ENCODE peak calls at places on chromosomes 3 and 15, in five cellular contexts. V, P, M, T and Y are unnamed samples.

GRCh38 chr3:46504780-46505179 is 7.0 kb downstream of the RTP3 start:
- DNase-seq in V (no peak), P (no peak), M (no peak), T (no peak), Y (peak; percentile 66)

GRCh38 chr15:57259511-57260143 is 116.7 kb upstream of the CGNL1 start:
- DNase-seq in V (no peak), P (no peak), M (no peak), T (peak; percentile 29), Y (no peak)

GRCh38 chr3:100316656-100317069 is 17.9 kb upstream of the NIT2 start:
- DNase-seq in V (no peak), P (peak; percentile 64), M (peak; percentile 64), T (no peak), Y (peak; percentile 77)

GRCh38 chr3:50251220-50251619 is 15.2 kb downstream of the GNAI2 start:
- DNase-seq in V (no peak), P (no peak), M (peak; percentile 65), T (no peak), Y (peak; percentile 78)

GRCh38 chr15:78298983-78299301 is 467 bp downstream of the SKIC8 start:
- DNase-seq in V (no peak), P (no peak), M (no peak), T (no peak), Y (peak; percentile 78)

GRCh38 chr15:77033417-77033728 is 37.5 kb downstream of the TSPAN3 start:
- DNase-seq in V (no peak), P (no peak), M (no peak), T (no peak), Y (no peak)

GRCh38 chr3:155737844-155738460 is 6.9 kb downstream of the PLCH1 start:
- DNase-seq in V (no peak), P (no peak), M (no peak), T (peak; percentile 76), Y (no peak)

GRCh38 chr3:107416138-107416537 is 38.9 kb downstream of the CCDC54 start:
- DNase-seq in V (no peak), P (no peak), M (no peak), T (no peak), Y (no peak)

GRCh38 chr3:133444071-133444774 is 44.4 kb downstream of the BFSP2 start:
- DNase-seq in V (no peak), P (no peak), M (no peak), T (peak; percentile 29), Y (no peak)

GRCh38 chr3:52843881-52844280 is 9.1 kb upstream of the MUSTN1 start:
- DNase-seq in V (no peak), P (no peak), M (no peak), T (no peak), Y (no peak)

GRCh38 chr3:52843116-52843865 is 8.5 kb upstream of the MUSTN1 start:
- DNase-seq in V (no peak), P (no peak), M (no peak), T (no peak), Y (no peak)

GRCh38 chr3:52845157-52845556 is 10.3 kb upstream of the MUSTN1 start:
- DNase-seq in V (peak; percentile 59), P (no peak), M (no peak), T (peak; percentile 40), Y (no peak)

GRCh38 chr3:52845691-52846426 is 11.0 kb upstream of the MUSTN1 start:
- DNase-seq in V (no peak), P (no peak), M (no peak), T (no peak), Y (peak; percentile 38)

DNA sequence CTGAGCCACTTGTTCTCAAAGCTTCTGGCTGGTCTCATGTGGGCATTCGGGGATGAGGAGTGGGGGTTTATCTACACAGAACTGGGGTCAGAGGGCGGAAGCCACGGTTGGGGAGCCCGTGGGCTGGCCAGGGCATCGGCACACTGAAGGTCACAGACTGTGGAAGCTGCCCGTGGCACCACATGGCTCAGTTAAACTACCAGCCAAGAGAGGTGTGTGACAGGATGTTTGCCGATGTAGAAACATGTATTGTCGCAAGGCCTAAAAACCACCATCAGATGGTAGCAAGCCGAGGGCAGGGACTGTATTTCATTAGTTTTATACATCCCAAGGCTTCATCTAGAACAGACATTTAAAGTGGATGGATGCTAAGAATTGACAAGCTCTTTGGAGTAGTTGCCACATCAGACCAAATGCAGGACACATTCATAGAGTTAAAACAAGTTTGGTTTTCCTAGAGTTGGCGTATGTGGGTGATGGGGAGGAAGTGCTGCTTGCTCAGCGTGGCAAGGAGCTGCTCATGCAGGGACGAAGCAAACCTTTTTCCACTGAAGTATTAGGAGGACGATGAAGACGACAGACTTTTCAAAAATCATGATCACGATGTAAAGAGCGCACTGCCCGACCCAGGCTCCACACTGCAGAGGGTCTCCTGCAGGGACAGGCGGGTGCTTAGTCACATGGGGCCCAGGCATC is 9.6 kb upstream of the MUSTN1 start:
- DNase-seq in V (no peak), P (no peak), M (no peak), T (no peak), Y (no peak)
- TF ChIP-seq POLR2A in V (no peak), P (no peak), M (no peak), T (no peak), Y (no peak)

GRCh38 chr15:68444336-68444735 is 12.4 kb upstream of the ITGA11 start:
- DNase-seq in V (no peak), P (no peak), M (no peak), T (no peak), Y (no peak)
- TF ChIP-seq POLR2A in V (no peak), P (no peak), M (no peak), T (no peak), Y (no peak)

DNA sequence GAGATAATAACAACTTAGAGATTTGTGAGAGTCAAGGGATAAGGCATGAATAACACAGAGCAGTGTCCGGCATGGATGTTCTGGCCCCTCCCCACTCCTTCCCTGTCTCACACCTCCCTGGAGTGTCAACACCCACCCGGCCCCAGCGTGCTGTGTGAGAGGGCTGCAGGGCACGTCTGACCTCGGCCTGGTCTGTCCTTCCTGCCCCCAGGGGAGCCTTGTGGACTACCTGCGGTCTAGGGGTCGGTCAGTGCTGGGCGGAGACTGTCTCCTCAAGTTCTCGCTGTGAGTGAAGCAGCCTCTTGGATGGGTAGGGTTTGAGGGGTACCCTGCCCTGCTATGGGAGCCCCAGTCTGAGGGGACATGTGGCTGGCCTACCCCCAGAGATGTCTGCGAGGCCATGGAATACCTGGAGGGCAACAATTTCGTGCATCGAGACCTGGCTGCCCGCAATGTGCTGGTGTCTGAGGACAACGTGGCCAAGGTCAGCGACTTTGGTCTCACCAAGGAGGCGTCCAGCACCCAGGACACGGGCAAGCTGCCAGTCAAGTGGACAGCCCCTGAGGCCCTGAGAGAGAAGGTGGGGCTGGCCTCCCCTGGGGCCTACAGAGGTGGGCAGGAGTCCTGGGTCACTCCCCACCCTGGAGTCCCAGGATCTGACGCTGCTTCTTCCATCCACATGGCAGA is 11.2 kb upstream of the LMAN1L start:
- DNase-seq in V (no peak), P (no peak), M (no peak), T (no peak), Y (no peak)
- TF ChIP-seq POLR2A in V (no peak), P (no peak), M (no peak), T (no peak), Y (no peak)

GRCh38 chr15:31377030-31377429 is 50.4 kb downstream of the KLF13 start:
- DNase-seq in V (no peak), P (no peak), M (no peak), T (peak; percentile 77), Y (no peak)
- TF ChIP-seq POLR2A in V (no peak), P (no peak), M (no peak), T (peak; percentile 10), Y (no peak)

DNA sequence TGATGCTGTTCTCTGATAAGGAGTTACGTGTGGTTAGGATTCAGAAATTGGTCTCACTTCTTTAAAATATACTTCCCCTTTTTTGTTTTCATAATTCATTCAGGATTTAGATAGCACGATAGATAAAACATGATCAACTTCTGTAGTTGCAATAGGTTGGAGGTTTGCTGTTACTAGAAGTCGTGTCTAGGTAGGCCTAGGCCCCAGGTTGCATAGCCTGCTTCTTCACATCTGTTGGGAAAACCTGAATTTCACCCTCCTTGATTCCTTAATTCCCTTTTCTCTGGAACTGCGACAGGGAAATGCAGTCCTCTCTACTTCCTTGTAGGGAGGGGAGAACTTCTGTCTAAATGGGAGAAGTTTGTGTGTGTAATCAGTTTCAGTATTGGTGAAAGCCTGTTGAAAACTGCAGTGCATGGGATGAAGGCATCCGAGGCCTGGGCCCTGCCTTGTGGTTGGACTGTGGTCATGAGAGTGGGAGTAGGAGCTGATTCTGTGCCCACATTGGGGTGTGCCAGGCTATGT is 33.3 kb downstream of the GPR171 start:
- DNase-seq in V (peak; percentile 40), P (no peak), M (no peak), T (peak; percentile 32), Y (no peak)
- TF ChIP-seq POLR2A in V (no peak), P (no peak), M (no peak), T (no peak), Y (no peak)

GRCh38 chr3:32500225-32500624 is 2.4 kb downstream of the CMTM6 start:
- DNase-seq in V (no peak), P (no peak), M (peak; percentile 39), T (no peak), Y (no peak)

GRCh38 chr3:32502944-32503286 is 263 bp upstream of the CMTM6 start:
- DNase-seq in V (no peak), P (no peak), M (no peak), T (no peak), Y (no peak)

GRCh38 chr3:32500880-32501784 is 1.5 kb downstream of the CMTM6 start:
- DNase-seq in V (no peak), P (no peak), M (no peak), T (no peak), Y (peak; percentile 42)

GRCh38 chr3:32501785-32502088 is 915 bp downstream of the CMTM6 start:
- DNase-seq in V (no peak), P (no peak), M (no peak), T (no peak), Y (no peak)

DNA sequence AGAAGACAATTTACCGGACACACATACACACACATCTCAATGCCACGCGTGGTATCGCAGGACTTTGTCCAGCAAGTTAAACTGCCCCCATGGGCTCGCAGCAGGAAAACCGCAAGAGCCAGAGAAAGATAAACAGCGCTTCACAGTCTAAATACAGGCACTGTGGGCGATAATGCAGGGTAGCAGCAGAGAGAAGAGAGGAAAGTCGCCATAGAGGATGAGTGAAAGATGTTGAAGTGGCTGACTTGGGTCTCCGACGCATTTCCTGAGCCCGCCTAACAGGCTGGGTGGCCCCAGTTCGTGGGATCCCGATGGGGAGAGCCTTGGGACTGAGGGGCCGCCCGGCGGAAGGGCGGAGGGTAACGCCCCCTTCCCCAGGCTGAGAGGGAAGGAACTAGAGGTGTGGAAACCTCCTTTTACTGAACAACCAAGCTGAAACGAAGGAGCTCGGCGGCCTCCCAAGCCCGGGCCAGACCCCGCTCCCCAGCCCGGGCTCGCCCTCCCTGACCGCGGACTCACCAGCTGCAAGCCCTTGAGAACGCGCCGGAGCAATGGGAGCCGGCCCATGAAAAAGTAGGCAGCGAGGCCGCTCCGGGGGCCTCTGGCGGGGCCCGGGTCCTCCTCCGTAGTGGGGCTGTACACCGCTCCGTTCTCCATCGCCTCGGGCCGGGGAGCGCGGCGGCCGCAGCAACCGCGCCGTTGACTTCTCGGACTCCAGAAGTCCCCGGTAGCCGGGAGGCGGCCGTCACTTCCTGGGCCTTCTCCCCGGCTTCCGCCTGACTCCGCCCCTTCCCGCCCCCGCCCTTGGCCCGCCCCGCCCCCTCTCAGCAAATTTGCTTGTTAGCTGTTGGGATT is at the start of gene CMTM6:
- DNase-seq in V (peak; percentile 87), P (peak; percentile 86), M (peak; percentile 78), T (peak; percentile 87), Y (peak; percentile 86)
- TF ChIP-seq POLR2A in V (peak; percentile 53), P (peak; percentile 62), M (peak; percentile 78), T (peak; percentile 53), Y (peak; percentile 67)

GRCh38 chr3:37993811-37994638 is 3.4 kb downstream of the VILL start:
- DNase-seq in V (peak; percentile 82), P (peak; percentile 88), M (peak; percentile 76), T (peak; percentile 79), Y (peak; percentile 71)
- TF ChIP-seq POLR2A in V (no peak), P (peak; percentile 32), M (peak; percentile 87), T (peak; percentile 76), Y (peak; percentile 73)

GRCh38 chr3:129606522-129607390 is at the start of gene PLXND1:
- DNase-seq in V (peak; percentile 86), P (peak; percentile 73), M (peak; percentile 81), T (peak; percentile 59), Y (peak; percentile 71)
- TF ChIP-seq POLR2A in V (no peak), P (no peak), M (peak; percentile 79), T (peak; percentile 62), Y (peak; percentile 53)